ENCODE peak calls at places on chromosomes 6 and 20, in seven cellular contexts. A is IMR-90, K is neuronal stem cell, P is trophoblast cell, W is H9, X is mesendoderm, I is H1. G is an unnamed sample.

GRCh38 chr20:42530855-42531674 is 658.6 kb downstream of the PTPRT start:
- DNase-seq in A (no peak), K (peak; percentile 26), P (peak; percentile 51), W (peak; percentile 34), X (peak; percentile 56), I (no peak), G (no peak)

GRCh38 chr6:143405381-143406154 is 44.9 kb downstream of the ADAT2 start:
- DNase-seq in A (peak; percentile 35), K (no peak), P (peak; percentile 90), W (no peak), X (no peak), I (no peak), G (peak; percentile 12)

GRCh38 chr20:33139467-33139866 is 28.5 kb upstream of the BPIFA2 start:
- DNase-seq in A (no peak), K (no peak), P (no peak), W (no peak), X (no peak), I (no peak), G (no peak)

GRCh38 chr6:42091718-42092023 is 41.3 kb downstream of the TAF8 start:
- DNase-seq in A (no peak), K (no peak), P (no peak), W (no peak), X (no peak), I (no peak), G (no peak)

GRCh38 chr6:111604259-111605099 is 1.2 kb downstream of the TRAF3IP2 start:
- DNase-seq in A (peak; percentile 80), K (no peak), P (peak; percentile 34), W (no peak), X (peak; percentile 70), I (peak; percentile 58), G (peak; percentile 86)

GRCh38 chr6:112004397-112005341 is 49.2 kb upstream of the CCN6 start:
- DNase-seq in A (no peak), K (no peak), P (no peak), W (no peak), X (no peak), I (no peak), G (no peak)

GRCh38 chr20:50345712-50346371 is 155.2 kb downstream of the CEBPB start:
- DNase-seq in A (no peak), K (no peak), P (no peak), W (no peak), X (no peak), I (no peak), G (no peak)

GRCh38 chr20:6920991-6921613 is 153.6 kb downstream of the BMP2 start:
- DNase-seq in A (no peak), K (no peak), P (no peak), W (no peak), X (no peak), I (no peak), G (no peak)

GRCh38 chr6:157524735-157525134 is 143.7 kb downstream of the ZDHHC14 start:
- DNase-seq in A (no peak), K (no peak), P (no peak), W (no peak), X (no peak), I (no peak), G (no peak)

GRCh38 chr20:17023811-17024210 is 203.0 kb upstream of the PCSK2 start:
- DNase-seq in A (peak; percentile 28), K (peak; percentile 27), P (no peak), W (peak; percentile 72), X (peak; percentile 77), I (peak; percentile 66), G (peak; percentile 32)

GRCh38 chr6:87731080-87731479 is 29.0 kb upstream of the AKIRIN2 start:
- DNase-seq in A (no peak), K (no peak), P (no peak), W (no peak), X (no peak), I (no peak), G (no peak)
- H2BK120ac ChIP-seq in A (no peak overlapping the region), K (no peak overlapping the region), P (no peak overlapping the region), W (no peak overlapping the region), X (no peak overlapping the region), I (no peak overlapping the region), G (no peak overlapping the region)

GRCh38 chr6:168136001-168136400 is 57.0 kb upstream of the FRMD1 start:
- DNase-seq in A (no peak), K (no peak), P (no peak), W (peak; percentile 15), X (no peak), I (peak; percentile 24), G (no peak)
- H2AK5ac ChIP-seq in A (no peak overlapping the region), K (no peak overlapping the region), P (no peak overlapping the region), W (no peak overlapping the region), X (no peak overlapping the region), I (no peak overlapping the region), G (no peak overlapping the region)

DNA sequence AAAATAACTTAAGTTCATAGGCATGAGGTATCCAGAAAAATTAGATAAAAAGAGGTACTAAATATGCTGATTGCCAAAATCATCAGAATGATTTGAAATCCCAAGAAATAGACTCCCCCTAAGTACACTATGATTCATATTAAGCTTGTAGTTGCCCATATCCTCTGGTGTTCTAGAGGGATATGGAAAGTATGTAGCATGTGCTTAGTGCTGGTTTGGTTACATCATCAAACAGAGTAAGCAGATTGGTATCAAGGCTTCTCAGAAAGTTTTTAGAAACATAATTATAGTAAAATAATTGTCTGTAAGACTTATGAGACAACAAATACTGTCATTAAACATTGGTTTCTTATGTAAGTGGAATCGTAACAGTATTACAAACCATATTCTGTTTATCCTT is 166.4 kb downstream of the FAXC start:
- DNase-seq in A (no peak), K (no peak), P (peak; percentile 64), W (no peak), X (no peak), I (no peak), G (no peak)
- H3K27ac ChIP-seq in A (no peak overlapping the region), K (no peak overlapping the region), P (no peak overlapping the region), W (no peak overlapping the region), X (no peak overlapping the region), I (no peak overlapping the region), G (no peak overlapping the region)

GRCh38 chr6:12304487-12304886 is 14.3 kb downstream of the EDN1 start:
- DNase-seq in A (no peak), K (no peak), P (no peak), W (no peak), X (no peak), I (no peak), G (no peak)

GRCh38 chr6:12297363-12298016 is 7.3 kb downstream of the EDN1 start:
- DNase-seq in A (no peak), K (no peak), P (peak; percentile 14), W (no peak), X (peak; percentile 52), I (no peak), G (no peak)

GRCh38 chr6:12298017-12298958 is 8.1 kb downstream of the EDN1 start:
- DNase-seq in A (no peak), K (no peak), P (no peak), W (no peak), X (no peak), I (no peak), G (no peak)

GRCh38 chr6:12298995-12299394 is 8.8 kb downstream of the EDN1 start:
- DNase-seq in A (no peak), K (no peak), P (no peak), W (no peak), X (no peak), I (no peak), G (no peak)

GRCh38 chr6:12301009-12301408 is 10.8 kb downstream of the EDN1 start:
- DNase-seq in A (no peak), K (no peak), P (no peak), W (no peak), X (no peak), I (no peak), G (no peak)
- H2BK120ac ChIP-seq in A (no peak overlapping the region), K (no peak overlapping the region), P (no peak overlapping the region), W (no peak overlapping the region), X (no peak overlapping the region), I (no peak overlapping the region), G (no peak overlapping the region)

G was measured in mesenchymal stem cell.